ENCODE peak calls at places on chromosomes 12 and 14, in eight cellular contexts. Y is K562, W is tibial nerve, B is lower leg skin, H is HepG2, M is A549, O is right lobe of liver, K is body of pancreas. J is an unnamed sample.

GRCh38 chr12:117686911-117687377 is 281.8 kb downstream of the KSR2 start:
- DNase-seq in M (peak), B (peak), W (no peak), O (no peak), K (peak), H (peak), Y (no peak), J (no peak)

GRCh38 chr14:95257521-95257920 is 62.2 kb downstream of the CLMN start:
- DNase-seq in Y (no peak), K (no peak), H (no peak), B (no peak), M (no peak), O (no peak), W (no peak), J (no peak)

GRCh38 chr12:116353958-116354357 is 76.5 kb upstream of the MED13L start:
- DNase-seq in O (peak), H (no peak), B (no peak), Y (no peak), M (no peak), K (peak), W (no peak), J (no peak)

GRCh38 chr12:18882690-18883089 is 144.8 kb downstream of the CAPZA3 start:
- DNase-seq in Y (no peak), H (peak), B (no peak), W (no peak), K (no peak), M (no peak), O (no peak), J (no peak)

GRCh38 chr14:103057372-103058208 is at the start of gene CDC42BPB:
- DNase-seq in W (peak), Y (peak), O (peak), K (peak), H (peak), M (peak), B (peak), J (peak)

GRCh38 chr12:124543052-124543590 is 24.3 kb downstream of the NCOR2 start:
- DNase-seq in M (peak), O (no peak), K (no peak), W (no peak), H (no peak), Y (no peak), B (no peak), J (peak)

GRCh38 chr12:97159397-97159796 is 252.3 kb downstream of the NEDD1 start:
- DNase-seq in B (no peak), M (no peak), O (no peak), Y (no peak), H (peak), W (no peak), K (no peak), J (no peak)

GRCh38 chr14:81033841-81034240 is 78.4 kb downstream of the TSHR start:
- DNase-seq in M (no peak), Y (no peak), K (no peak), O (no peak), W (no peak), B (no peak), H (no peak), J (no peak)

GRCh38 chr12:82880442-82880901 is 193.8 kb downstream of the TMTC2 start:
- DNase-seq in K (peak), B (no peak), M (no peak), H (no peak), Y (no peak), W (no peak), O (no peak), J (no peak)

GRCh38 chr12:32536000-32536345 is 136.6 kb downstream of the FGD4 start:
- DNase-seq in M (no peak), Y (no peak), H (no peak), O (no peak), B (no peak), K (no peak), W (no peak), J (no peak)

GRCh38 chr14:81784084-81784483 is 250.4 kb upstream of the SEL1L start:
- DNase-seq in Y (no peak), K (no peak), W (no peak), M (no peak), B (no peak), O (no peak), H (no peak), J (no peak)

GRCh38 chr12:89783321-89784060 is 74.9 kb upstream of the ATP2B1 start:
- DNase-seq in M (peak), B (no peak), H (no peak), Y (no peak), O (no peak), K (no peak), W (no peak), J (no peak)

GRCh38 chr14:92039073-92039719 is 663 bp downstream of the TRIP11 start:
- DNase-seq in W (no peak), O (peak), Y (peak), H (peak), M (peak), K (peak), B (peak), J (no peak)

GRCh38 chr14:73290279-73290678 is 53.0 kb downstream of the PAPLN start:
- DNase-seq in O (no peak), B (no peak), H (no peak), K (no peak), M (no peak), Y (no peak), W (no peak), J (no peak)

GRCh38 chr14:73784988-73785313 is 66.7 kb upstream of the PTGR2 start:
- DNase-seq in M (no peak), W (no peak), B (no peak), K (no peak), Y (no peak), H (no peak), O (no peak), J (no peak)

GRCh38 chr14:101737414-101738367 is 23.8 kb upstream of the PPP2R5C start:
- DNase-seq in W (no peak), M (no peak), K (no peak), Y (no peak), B (no peak), O (no peak), H (no peak), J (no peak)

GRCh38 chr12:41345071-41345470 is 157.0 kb downstream of the PDZRN4 start:
- DNase-seq in M (no peak), B (no peak), Y (no peak), K (no peak), W (no peak), H (no peak), O (no peak), J (no peak)

GRCh38 chr14:22845103-22845394 is 8.7 kb downstream of the MMP14 start:
- DNase-seq in Y (no peak), K (no peak), H (no peak), W (no peak), O (no peak), B (no peak), M (no peak), J (no peak)

GRCh38 chr12:2826721-2827515 is 7.9 kb downstream of the NRIP2 start:
- DNase-seq in M (no peak), O (no peak), K (no peak), H (no peak), Y (no peak), W (no peak), B (no peak), J (no peak)

GRCh38 chr14:90722590-90722989 is 93.6 kb downstream of the TTC7B start:
- DNase-seq in B (no peak), K (no peak), W (no peak), H (no peak), O (no peak), M (no peak), Y (no peak), J (no peak)

GRCh38 chr12:28759334-28759733 is 389.7 kb upstream of the FAR2 start:
- DNase-seq in K (no peak), B (no peak), M (peak), W (no peak), H (peak), O (no peak), Y (no peak), J (no peak)

GRCh38 chr12:105474672-105475071 is 144.2 kb downstream of the C12orf75 start:
- DNase-seq in W (no peak), M (no peak), B (no peak), O (no peak), K (no peak), H (no peak), Y (no peak), J (no peak)

GRCh38 chr12:57759360-57759980 is 4.6 kb downstream of the MARCHF9 start:
- DNase-seq in B (no peak), O (no peak), M (peak), Y (no peak), K (peak), W (no peak), H (peak), J (peak)

GRCh38 chr14:61567838-61568571 is 127.3 kb upstream of the HIF1A start:
- DNase-seq in W (no peak), K (no peak), M (no peak), H (no peak), O (no peak), B (no peak), Y (no peak), J (no peak)

GRCh38 chr14:101135796-101136742 is 232.5 kb upstream of the RTL1 start:
- DNase-seq in H (no peak), Y (no peak), K (no peak), O (no peak), M (no peak), B (no peak), W (no peak), J (no peak)

GRCh38 chr14:101078105-101078891 is 174.8 kb upstream of the RTL1 start:
- DNase-seq in O (no peak), Y (no peak), W (no peak), K (no peak), M (no peak), B (peak), H (no peak), J (no peak)

GRCh38 chr12:42237853-42238239 is 202 bp downstream of the YAF2 start:
- DNase-seq in H (no peak), O (no peak), Y (no peak), B (no peak), W (no peak), K (no peak), M (no peak), J (no peak)

GRCh38 chr12:63151898-63152700 is 1.1 kb upstream of the AVPR1A start:
- DNase-seq in K (peak), O (no peak), M (peak), Y (peak), W (no peak), B (peak), H (peak), J (peak)

GRCh38 chr14:99630202-99630601 is 14.7 kb upstream of the HHIPL1 start:
- DNase-seq in O (no peak), B (no peak), W (no peak), H (no peak), Y (no peak), M (peak), K (no peak), J (peak)

GRCh38 chr14:102516531-102517411 is 7.2 kb upstream of the ANKRD9 start:
- DNase-seq in M (peak), K (peak), O (peak), Y (peak), H (peak), B (no peak), W (no peak), J (peak)

GRCh38 chr12:106897082-106897481 is 58.6 kb upstream of the TMEM263 start:
- DNase-seq in K (no peak), Y (no peak), O (no peak), B (no peak), W (no peak), M (peak), H (peak), J (peak)

GRCh38 chr12:20128926-20129325 is 239.4 kb upstream of the PDE3A start:
- DNase-seq in M (no peak), O (no peak), B (no peak), Y (no peak), K (no peak), H (no peak), W (no peak), J (no peak)

GRCh38 chr14:101083564-101084435 is 180.3 kb upstream of the RTL1 start:
- DNase-seq in W (no peak), M (peak), Y (no peak), K (no peak), B (peak), H (peak), O (no peak), J (no peak)

GRCh38 chr12:26127404-26127803 is 2.6 kb upstream of the BHLHE41 start:
- DNase-seq in O (no peak), M (no peak), W (no peak), K (no peak), B (no peak), Y (no peak), H (no peak), J (no peak)

GRCh38 chr12:26125451-26126339 is 858 bp upstream of the BHLHE41 start:
- DNase-seq in K (peak), W (peak), H (peak), M (peak), Y (peak), B (peak), O (peak), J (peak)

GRCh38 chr12:26124491-26125450 is at the start of gene BHLHE41:
- DNase-seq in K (peak), O (peak), W (peak), M (no peak), H (no peak), Y (peak), B (peak), J (no peak)

GRCh38 chr12:26128180-26128579 is 3.3 kb upstream of the BHLHE41 start:
- DNase-seq in H (no peak), B (no peak), Y (no peak), O (no peak), W (no peak), M (no peak), K (no peak), J (no peak)

GRCh38 chr12:26126340-26127284 is 1.8 kb upstream of the BHLHE41 start:
- DNase-seq in B (peak), W (peak), Y (peak), K (peak), H (peak), M (peak), O (peak), J (peak)
- TF ChIP-seq POLR2A in B (no peak), W (peak), Y (no peak), K (peak), H (no peak), M (no peak), O (no peak), J (no peak)

GRCh38 chr12:73659802-73660201 is 877.8 kb upstream of the ATXN7L3B start:
- DNase-seq in B (no peak), O (no peak), H (no peak), K (no peak), M (no peak), Y (no peak), W (no peak), J (no peak)
- TF ChIP-seq POLR2A in B (no peak), O (no peak), H (no peak), K (no peak), M (no peak), Y (no peak), W (no peak), J (no peak)

GRCh38 chr14:54773171-54774006 is 129.2 kb downstream of the GCH1 start:
- DNase-seq in W (peak), Y (peak), B (peak), H (peak), M (peak), O (peak), K (peak), J (peak)
- TF ChIP-seq POLR2A in W (no peak), Y (no peak), B (no peak), H (no peak), M (no peak), O (no peak), K (no peak), J (peak)

GRCh38 chr12:92143280-92143679 is 2.4 kb downstream of the BTG1 start:
- DNase-seq in M (no peak), W (no peak), O (no peak), K (no peak), B (no peak), Y (no peak), H (no peak), J (peak)

GRCh38 chr12:92145731-92146496 is at the start of gene BTG1:
- DNase-seq in H (peak), Y (peak), M (peak), W (peak), O (peak), K (peak), B (peak), J (peak)

GRCh38 chr12:92145481-92145730 is 240 bp downstream of the BTG1 start:
- DNase-seq in B (no peak), H (no peak), K (no peak), O (no peak), Y (no peak), M (no peak), W (peak), J (no peak)

GRCh38 chr12:92144045-92144630 is 1.5 kb downstream of the BTG1 start:
- DNase-seq in M (peak), Y (peak), H (peak), K (peak), B (peak), O (peak), W (peak), J (peak)

DNA sequence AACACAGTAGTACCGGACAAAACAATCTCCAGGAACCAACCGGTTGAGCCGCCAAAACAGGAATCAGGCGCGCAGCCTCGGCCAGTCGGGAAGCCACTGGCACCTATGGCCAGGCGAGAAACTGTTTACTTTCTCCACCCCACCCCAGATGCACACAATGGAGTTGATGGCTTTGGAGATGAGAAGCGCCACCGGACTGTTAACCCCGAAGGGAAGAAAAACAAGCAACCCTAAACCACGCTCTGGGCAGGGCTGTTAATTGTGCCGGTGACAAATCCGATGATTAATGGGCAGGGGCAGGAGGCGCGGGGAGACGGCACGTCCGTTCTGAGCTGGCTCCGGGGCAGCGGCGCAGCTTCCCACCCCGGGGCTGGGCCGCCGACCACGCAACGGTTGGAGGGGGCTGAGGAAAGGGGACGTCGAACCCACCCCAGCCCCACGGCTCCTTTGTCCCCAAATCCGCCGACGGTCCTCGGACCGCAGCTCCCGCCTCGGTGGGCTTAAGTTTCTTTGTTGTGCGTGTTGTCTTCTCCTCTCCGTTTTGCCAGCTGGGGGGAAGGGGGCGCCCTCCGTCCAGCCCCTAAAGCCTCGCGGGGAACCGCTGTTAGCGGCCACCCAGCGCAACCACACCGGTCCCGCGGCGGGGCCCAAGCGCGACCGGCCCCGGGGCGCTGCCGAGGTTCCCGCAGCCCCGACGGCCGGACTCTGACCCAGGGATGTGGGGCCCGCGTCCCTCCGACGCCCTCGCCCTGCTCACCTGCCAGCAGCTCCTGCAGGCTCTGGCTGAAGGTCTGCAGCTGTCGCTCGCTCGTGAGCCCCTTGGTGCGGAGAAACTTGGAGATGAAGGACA is 790 bp downstream of the BTG1 start:
- DNase-seq in O (peak), M (peak), K (peak), W (peak), H (peak), Y (peak), B (peak), J (peak)
- TF ChIP-seq POLR2A in O (no peak), M (peak), K (peak), W (no peak), H (no peak), Y (no peak), B (no peak), J (no peak)

DNA sequence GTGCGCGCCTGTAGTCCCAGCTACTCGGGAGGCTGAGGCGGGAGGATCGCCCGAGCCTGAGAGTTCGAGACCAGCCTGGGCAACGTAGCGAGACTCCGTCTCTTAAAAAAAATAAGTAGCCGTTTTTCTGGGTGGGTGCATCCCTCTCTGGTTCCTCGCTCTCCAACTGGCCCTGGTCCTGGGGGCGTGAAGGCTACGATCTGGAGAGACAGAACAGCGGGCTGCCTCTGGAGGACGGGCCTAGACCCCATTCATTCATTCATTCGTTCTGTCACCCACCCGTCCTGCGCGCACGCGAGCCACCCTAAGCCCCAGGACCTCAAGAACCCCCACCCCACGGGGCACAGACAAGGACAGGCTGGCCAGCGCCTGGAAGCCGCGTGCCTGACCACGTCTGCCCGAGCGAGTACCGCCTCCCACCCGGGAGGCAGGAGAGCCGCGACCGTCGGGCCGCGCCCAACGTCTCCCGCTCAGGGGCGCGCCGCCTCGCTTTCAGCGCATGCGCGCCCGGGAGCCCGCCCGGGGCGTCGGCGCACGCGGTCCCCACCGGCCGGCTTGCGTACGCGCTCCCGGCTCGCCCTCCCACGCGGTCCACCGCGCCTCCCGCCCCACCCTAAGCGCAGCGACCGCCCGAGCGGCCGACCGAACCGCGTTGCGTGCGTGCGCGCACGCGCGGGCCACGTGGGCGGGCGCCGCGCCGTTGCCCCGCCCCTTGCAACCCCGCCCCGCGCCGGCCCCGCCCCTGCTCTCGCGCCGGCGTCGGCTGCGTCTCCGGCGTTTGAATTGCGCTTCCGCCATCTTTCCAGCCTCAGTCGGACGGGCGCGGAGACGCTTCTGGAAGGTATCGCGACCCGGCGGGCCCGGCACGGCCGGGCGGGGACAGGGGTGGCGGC is at the start of gene RAN:
- DNase-seq in W (peak), Y (peak), M (peak), B (peak), O (peak), H (peak), K (peak), J (peak)
- TF ChIP-seq POLR2A in W (peak), Y (peak), M (peak), B (no peak), O (peak), H (peak), K (peak), J (peak)

GRCh38 chr12:87082756-87083155 is 826.6 kb upstream of the MGAT4C start:
- DNase-seq in K (no peak), H (no peak), B (no peak), Y (no peak), M (peak), O (no peak), W (no peak), J (no peak)
- TF ChIP-seq POLR2A in K (no peak), H (no peak), B (no peak), Y (no peak), M (no peak), O (no peak), W (no peak), J (no peak)

GRCh38 chr14:24146622-24146977 is 190 bp upstream of the PSME2 start:
- DNase-seq in K (peak), O (peak), H (peak), W (peak), Y (peak), B (peak), M (peak), J (peak)
- TF ChIP-seq POLR2A in K (no peak), O (no peak), H (no peak), W (no peak), Y (no peak), B (no peak), M (no peak), J (no peak)

GRCh38 chr12:52023182-52023975 is 16.6 kb downstream of the TAMALIN start:
- DNase-seq in K (peak), H (peak), O (peak), Y (peak), M (peak), B (peak), W (peak), J (peak)
- TF ChIP-seq POLR2A in K (peak), H (no peak), O (no peak), Y (no peak), M (peak), B (no peak), W (no peak), J (no peak)

GRCh38 chr14:77120771-77121743 is 20.5 kb downstream of the ZDHHC22 start:
- DNase-seq in H (no peak), Y (no peak), M (no peak), B (no peak), W (no peak), O (no peak), K (no peak), J (no peak)
- TF ChIP-seq POLR2A in H (no peak), Y (no peak), M (no peak), B (no peak), W (no peak), O (no peak), K (no peak), J (no peak)